ENCODE peak calls at places on chromosomes 11 and 22, in five cellular contexts. H, M, O, T and N are unnamed samples.

GRCh38 chr22:22823126-22823804 is 64.4 kb upstream of the IGLL5 start:
- DNase-seq in T (no peak), O (no peak), M (no peak), H (no peak), N (no peak)

GRCh38 chr11:126997196-126997595 is 3.4 kb downstream of the KIRREL3 start:
- DNase-seq in H (no peak), M (no peak), T (no peak), O (no peak), N (no peak)

GRCh38 chr22:32717337-32718240 is 83.9 kb upstream of the TIMP3 start:
- DNase-seq in T (no peak), H (no peak), M (no peak), O (no peak), N (no peak)

GRCh38 chr11:125881291-125881690 is 6.2 kb upstream of the HYLS1 start:
- DNase-seq in M (no peak), H (no peak), T (no peak), O (no peak), N (no peak)

GRCh38 chr11:47412152-47412746 is 3.9 kb downstream of the SLC39A13 start:
- DNase-seq in M (no peak), H (no peak), O (peak), T (no peak), N (peak)

GRCh38 chr11:93131709-93132108 is 66.1 kb downstream of the SLC36A4 start:
- DNase-seq in O (no peak), T (no peak), H (peak), M (no peak), N (no peak)

GRCh38 chr11:10973416-10973815 is 115.6 kb upstream of the ZBED5 start:
- DNase-seq in M (peak), H (no peak), T (no peak), O (no peak), N (no peak)

GRCh38 chr22:30596886-30597285 is 5.2 kb upstream of the PES1 start:
- DNase-seq in T (no peak), M (no peak), O (no peak), H (no peak), N (no peak)

GRCh38 chr11:124114942-124115781 is at the start of gene VWA5A:
- DNase-seq in M (peak), O (peak), H (no peak), T (peak), N (peak)

GRCh38 chr11:92979176-92979575 is 9.7 kb downstream of the MTNR1B start:
- DNase-seq in O (no peak), T (no peak), H (no peak), M (no peak), N (no peak)

GRCh38 chr11:36288442-36289225 is 590 bp downstream of the COMMD9 start:
- DNase-seq in O (no peak), M (no peak), T (no peak), H (no peak), N (no peak)

GRCh38 chr11:69463892-69464620 is 17.4 kb upstream of the LINC01488 start:
- DNase-seq in T (no peak), M (no peak), O (no peak), H (no peak), N (no peak)

GRCh38 chr22:43001271-43002197 is 13.4 kb downstream of the PACSIN2 start:
- DNase-seq in O (no peak), M (no peak), H (no peak), T (no peak), N (no peak)

GRCh38 chr11:76846441-76846840 is 14.3 kb upstream of the ACER3 start:
- DNase-seq in M (no peak), T (no peak), O (no peak), H (no peak), N (no peak)

GRCh38 chr22:29443452-29443851 is 5.1 kb downstream of the RFPL1 start:
- DNase-seq in M (no peak), T (no peak), H (no peak), O (no peak), N (no peak)

GRCh38 chr11:88087281-88087680 is 88.0 kb downstream of the RAB38 start:
- DNase-seq in M (no peak), T (no peak), O (no peak), H (no peak), N (no peak)

GRCh38 chr11:115716577-115717214 is 212.5 kb upstream of the CADM1 start:
- DNase-seq in M (no peak), T (no peak), O (no peak), H (no peak), N (no peak)

GRCh38 chr11:95816037-95816436 is 25.7 kb downstream of the CEP57 start:
- DNase-seq in O (no peak), M (no peak), T (no peak), H (no peak), N (no peak)

GRCh38 chr22:28027453-28028448 is 108.7 kb upstream of the PITPNB start:
- DNase-seq in T (no peak), O (no peak), M (no peak), H (no peak), N (no peak)

GRCh38 chr11:34837246-34837856 is 78.8 kb downstream of the APIP start:
- DNase-seq in H (no peak), M (no peak), T (no peak), O (no peak), N (no peak)

GRCh38 chr22:29660021-29660420 is 56.6 kb downstream of the NF2 start:
- DNase-seq in O (no peak), T (no peak), H (no peak), M (no peak), N (no peak)

GRCh38 chr11:13940611-13941256 is 21.8 kb upstream of the SPON1 start:
- DNase-seq in O (no peak), T (no peak), H (no peak), M (no peak), N (no peak)

GRCh38 chr11:2885017-2885675 is 429 bp downstream of the CDKN1C start:
- DNase-seq in T (no peak), H (no peak), M (no peak), O (no peak), N (no peak)

GRCh38 chr11:95991101-95991500 is 67.2 kb upstream of the MTMR2 start:
- DNase-seq in O (no peak), T (peak), M (no peak), H (no peak), N (no peak)

GRCh38 chr11:119797736-119798135 is 68.7 kb upstream of the NECTIN1 start:
- DNase-seq in M (peak), H (no peak), T (no peak), O (no peak), N (no peak)

GRCh38 chr11:78230161-78230877 is 41.6 kb downstream of the USP35 start:
- DNase-seq in T (no peak), O (no peak), M (no peak), H (no peak), N (no peak)

GRCh38 chr11:70467196-70468085 is 69.1 kb downstream of the CTTN start:
- DNase-seq in T (no peak), H (peak), M (peak), O (no peak), N (no peak)

GRCh38 chr11:113628912-113629311 is 77.2 kb downstream of the TMPRSS5 start:
- DNase-seq in M (peak), O (no peak), H (no peak), T (no peak), N (no peak)

GRCh38 chr11:5514841-5515240 is 1.7 kb downstream of the UBQLNL start:
- DNase-seq in O (no peak), T (no peak), H (no peak), M (no peak), N (no peak)

GRCh38 chr11:69136471-69136870 is 19.3 kb upstream of the SMIM38 start:
- DNase-seq in M (no peak), O (no peak), T (no peak), H (no peak), N (no peak)